ENCODE peak calls at places on chromosome 15, in seven cellular contexts. F is CD8-positive, alpha-beta memory T cell; N is tibial nerve; Q is psoas muscle; Z is OCI-LY7; M is right atrium auricular region; V is testis. K is an unnamed sample.

GRCh38 chr15:78084359-78084750 is 6.8 kb upstream of the TBC1D2B start:
- DNase-seq in V (no peak), N (no peak), F (no peak), Q (no peak), M (no peak), Z (no peak), K (no peak)

GRCh38 chr15:98443483-98443882 is 204.9 kb upstream of the IGF1R start:
- DNase-seq in M (no peak), V (no peak), N (no peak), Z (no peak), Q (no peak), F (no peak), K (no peak)

GRCh38 chr15:96720656-96721055 is 390.2 kb downstream of the NR2F2 start:
- DNase-seq in Q (no peak), V (no peak), Z (no peak), N (no peak), M (no peak), F (no peak), K (no peak)

GRCh38 chr15:98124576-98124975 is 164.1 kb downstream of the ARRDC4 start:
- DNase-seq in Q (no peak), F (no peak), Z (no peak), V (no peak), N (no peak), M (no peak), K (no peak)

GRCh38 chr15:55344206-55344605 is 25.2 kb downstream of the PIGB start:
- DNase-seq in M (no peak), N (no peak), V (no peak), F (no peak), Z (no peak), Q (no peak), K (no peak)

GRCh38 chr15:80152896-80153876 is at the start of gene FAH:
- DNase-seq in M (no peak), Q (no peak), N (no peak), F (peak; percentile 41), Z (peak; percentile 58), V (no peak), K (no peak)

GRCh38 chr15:61157933-61158332 is 71.2 kb downstream of the RORA start:
- DNase-seq in M (peak; percentile 72), N (peak; percentile 71), F (no peak), Q (peak; percentile 66), Z (no peak), V (peak; percentile 74), K (no peak)

GRCh38 chr15:43302155-43302554 is 28.2 kb downstream of the LCMT2 start:
- DNase-seq in N (no peak), M (no peak), V (no peak), Q (no peak), Z (no peak), F (no peak), K (no peak)

GRCh38 chr15:90620379-90621134 is 90.8 kb downstream of the CRTC3 start:
- DNase-seq in M (no peak), Q (no peak), N (no peak), Z (peak; percentile 72), V (no peak), F (no peak), K (no peak)

GRCh38 chr15:100889359-100890058 is 9.9 kb downstream of the ALDH1A3 start:
- DNase-seq in Z (no peak), V (peak; percentile 54), Q (peak; percentile 71), M (peak; percentile 83), F (no peak), N (peak; percentile 53), K (no peak)

GRCh38 chr15:39291036-39291435 is 289.8 kb upstream of the THBS1 start:
- DNase-seq in M (no peak), F (no peak), Z (no peak), N (no peak), V (no peak), Q (no peak), K (no peak)

GRCh38 chr15:100205549-100206295 is 136.1 kb downstream of the ADAMTS17 start:
- DNase-seq in Q (no peak), F (no peak), M (no peak), Z (no peak), N (no peak), V (no peak), K (no peak)

GRCh38 chr15:39188930-39189329 is 391.9 kb upstream of the THBS1 start:
- DNase-seq in M (no peak), N (peak; percentile 51), Q (no peak), F (no peak), Z (no peak), V (no peak), K (no peak)

GRCh38 chr15:91865903-91866302 is 12.4 kb downstream of the SLCO3A1 start:
- DNase-seq in V (no peak), F (no peak), M (no peak), Q (no peak), N (no peak), Z (no peak), K (no peak)

GRCh38 chr15:91866371-91866905 is 12.9 kb downstream of the SLCO3A1 start:
- DNase-seq in Q (peak; percentile 42), F (no peak), N (no peak), M (no peak), Z (no peak), V (no peak), K (peak; percentile 63)

GRCh38 chr15:91865486-91865885 is 12.0 kb downstream of the SLCO3A1 start:
- DNase-seq in N (no peak), Q (no peak), M (no peak), F (no peak), V (peak; percentile 80), Z (no peak), K (no peak)

GRCh38 chr15:91866971-91867372 is 13.5 kb downstream of the SLCO3A1 start:
- DNase-seq in F (no peak), M (no peak), V (no peak), N (no peak), Q (peak; percentile 62), Z (no peak), K (no peak)

DNA sequence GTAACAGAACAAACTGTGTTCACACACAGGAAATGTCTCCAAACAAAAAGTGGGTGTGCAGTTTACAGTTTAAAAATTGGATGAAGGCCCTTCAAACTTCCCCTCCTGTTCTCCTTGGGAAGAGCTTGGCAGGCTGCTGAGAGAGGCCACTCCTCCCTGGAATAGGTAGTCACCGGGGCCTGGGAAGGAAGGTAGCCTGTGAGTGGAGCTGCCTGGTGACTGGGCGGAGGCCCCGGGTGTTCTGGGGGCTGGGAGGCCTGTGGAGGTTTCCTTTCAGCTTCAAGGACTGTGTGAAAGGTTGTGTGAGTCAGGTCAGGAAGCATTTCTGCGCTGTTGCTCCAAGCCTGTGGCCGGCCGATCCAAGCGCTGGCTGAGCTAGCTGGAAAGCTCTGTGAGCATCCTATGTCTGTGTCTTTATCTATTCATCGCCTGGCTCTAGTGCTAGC is 14.1 kb downstream of the SLCO3A1 start:
- DNase-seq in Q (peak; percentile 75), V (peak; percentile 60), Z (no peak), N (no peak), F (no peak), M (peak; percentile 88), K (peak; percentile 57)
- H3K4me1 ChIP-seq in Q (peaks cover 49% of the 10 kb centered on the region), V (peaks cover 45% of the 10 kb centered on the region), Z (peaks cover 63% of the 10 kb centered on the region), N (no peaks in the 10 kb centered on the region), F (peaks cover 74% of the 10 kb centered on the region), M (no peaks in the 10 kb centered on the region), K (peaks cover 32% of the 10 kb centered on the region)

DNA sequence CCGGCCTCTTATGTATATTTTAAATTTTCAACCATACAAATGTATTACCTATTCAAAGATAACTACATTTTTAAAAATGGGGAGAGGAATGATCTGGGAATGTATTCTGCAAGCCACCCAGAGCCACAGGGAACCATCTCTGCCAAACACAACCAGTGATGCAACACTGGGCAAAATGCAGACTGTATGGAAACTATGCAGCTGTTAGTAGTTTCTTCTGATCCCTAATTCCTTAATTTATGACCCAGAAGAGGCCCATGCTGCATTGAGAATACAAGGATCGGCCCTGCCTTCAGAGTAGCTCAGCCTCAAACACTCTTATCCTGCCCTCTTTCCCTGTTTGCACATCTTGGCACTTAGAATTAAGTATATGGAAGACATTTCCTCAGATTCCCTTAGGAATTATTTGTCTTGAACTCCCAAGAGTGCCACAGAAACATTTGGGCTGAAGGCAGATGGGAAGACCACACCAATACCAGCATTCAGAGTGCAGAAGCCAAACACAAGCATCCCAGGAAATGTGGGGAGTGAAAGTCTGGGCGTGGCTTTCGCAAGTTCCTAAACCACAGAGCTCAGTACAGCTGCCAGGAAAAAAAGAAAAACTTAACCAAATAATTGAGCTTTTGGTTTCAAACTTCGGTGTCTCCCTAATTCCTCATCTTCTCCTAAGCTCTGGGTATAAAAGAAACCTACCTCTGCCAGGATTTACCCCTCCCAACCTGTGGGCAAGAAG is 5.3 kb downstream of the SNUPN start:
- DNase-seq in V (peak; percentile 35), M (no peak), Q (no peak), N (peak; percentile 50), F (no peak), Z (no peak), K (no peak)
- H3K4me3 ChIP-seq in V (no peak overlapping the region), M (no peak overlapping the region), Q (no peak overlapping the region), N (no peak overlapping the region), F (no peak overlapping the region), Z (no peak overlapping the region), K (no peak overlapping the region)

GRCh38 chr15:74170845-74171578 is 2.5 kb upstream of the ISLR start:
- DNase-seq in M (peak; percentile 55), Z (no peak), Q (no peak), F (no peak), V (peak; percentile 8), N (peak; percentile 2), K (peak; percentile 23)

GRCh38 chr15:74168673-74169274 is 4.7 kb upstream of the ISLR start:
- DNase-seq in N (no peak), F (no peak), Z (no peak), V (peak; percentile 56), M (peak; percentile 57), Q (peak; percentile 28), K (peak; percentile 20)

GRCh38 chr15:74171965-74172541 is 1.5 kb upstream of the ISLR start:
- DNase-seq in F (no peak), V (no peak), M (peak; percentile 53), Z (no peak), Q (no peak), N (no peak), K (peak; percentile 14)

GRCh38 chr15:74167891-74168331 is 5.6 kb upstream of the ISLR start:
- DNase-seq in M (peak; percentile 54), V (no peak), Q (no peak), F (no peak), N (no peak), Z (no peak), K (peak; percentile 16)

GRCh38 chr15:74170083-74170844 is 3.2 kb upstream of the ISLR start:
- DNase-seq in Z (no peak), M (peak; percentile 36), N (no peak), V (peak; percentile 11), Q (no peak), F (no peak), K (peak; percentile 20)
- H3K4me1 ChIP-seq in Z (no peaks in the 10 kb centered on the region), M (no peaks in the 10 kb centered on the region), N (peaks cover 17% of the 10 kb centered on the region), V (peaks cover 31% of the 10 kb centered on the region), Q (peaks cover 3% of the 10 kb centered on the region), F (no peaks in the 10 kb centered on the region), K (peaks cover 40% of the 10 kb centered on the region)

GRCh38 chr15:65184305-65184943 is 718 bp downstream of the CLPX start:
- DNase-seq in Q (peak; percentile 62), M (no peak), F (peak; percentile 26), N (peak; percentile 49), V (peak; percentile 76), Z (peak; percentile 58), K (peak; percentile 69)

GRCh38 chr15:65182538-65182937 is 2.6 kb downstream of the CLPX start:
- DNase-seq in Z (peak; percentile 18), Q (no peak), M (no peak), N (no peak), V (no peak), F (no peak), K (no peak)

GRCh38 chr15:65180167-65180566 is 5.0 kb downstream of the CLPX start:
- DNase-seq in N (no peak), Q (no peak), V (no peak), Z (no peak), F (no peak), M (no peak), K (no peak)

GRCh38 chr15:65184944-65185717 is at the start of gene CLPX:
- DNase-seq in Q (peak; percentile 92), V (peak; percentile 95), F (peak; percentile 93), M (peak; percentile 89), N (peak; percentile 85), Z (peak; percentile 92), K (peak; percentile 93)

GRCh38 chr15:65183847-65184159 is 1.3 kb downstream of the CLPX start:
- DNase-seq in M (no peak), F (no peak), N (no peak), Z (no peak), V (no peak), Q (no peak), K (no peak)
- H3K4me3 ChIP-seq in M (peak overlapping the region; percentile 97), F (peak overlapping the region; percentile 76), N (peak overlapping the region; percentile 73), Z (peak overlapping the region; percentile 94), V (peak overlapping the region; percentile 90), Q (peak overlapping the region; percentile 92), K (peak overlapping the region; percentile 96)